ENCODE peak calls at places on chromosomes 3 and 15, in four cellular contexts. Q is mesendoderm, A is IMR-90, S is H1. T is an unnamed sample.
A peak's percentile ranks its signal among the peaks of the same experiment; 100 is the strongest.

GRCh38 chr3:101950985-101951733 is 101.8 kb downstream of the NFKBIZ start:
- DNase-seq in Q (no peak), A (no peak), S (no peak), T (no peak)

GRCh38 chr3:142929109-142929508 is 34.4 kb downstream of the PAQR9 start:
- DNase-seq in Q (peak; percentile 77), A (peak; percentile 61), S (peak; percentile 70), T (peak; percentile 67)

GRCh38 chr3:157408499-157409149 is 28.0 kb upstream of the PTX3 start:
- DNase-seq in Q (no peak), A (no peak), S (no peak), T (no peak)

GRCh38 chr15:66768984-66769383 is 66.9 kb downstream of the SMAD6 start:
- DNase-seq in Q (no peak), A (no peak), S (no peak), T (no peak)

GRCh38 chr15:88627463-88627862 is 6.3 kb downstream of the AEN start:
- DNase-seq in Q (no peak), A (no peak), S (no peak), T (no peak)

GRCh38 chr3:99638244-99638948 is at the start of gene COL8A1:
- DNase-seq in Q (peak; percentile 82), A (peak; percentile 77), S (peak; percentile 75), T (peak; percentile 77)

GRCh38 chr3:185605566-185605965 is 19.5 kb downstream of the SENP2 start:
- DNase-seq in Q (no peak), A (no peak), S (no peak), T (no peak)

GRCh38 chr15:64430000-64430735 is 30.2 kb upstream of the ZNF609 start:
- DNase-seq in Q (peak; percentile 94), A (peak; percentile 93), S (peak; percentile 52), T (peak; percentile 77)

GRCh38 chr3:129231331-129232119 is 17.9 kb upstream of the COPG1 start:
- DNase-seq in Q (no peak), A (peak; percentile 54), S (no peak), T (no peak)

GRCh38 chr3:9955611-9956352 is 3.6 kb upstream of the PRRT3 start:
- DNase-seq in Q (no peak), A (no peak), S (no peak), T (peak; percentile 5)

GRCh38 chr3:156787926-156788663 is 38.1 kb upstream of the LEKR1 start:
- DNase-seq in Q (peak; percentile 56), A (peak; percentile 97), S (no peak), T (no peak)

GRCh38 chr15:88663216-88663615 is 24.4 kb downstream of the ISG20 start:
- DNase-seq in Q (no peak), A (no peak), S (peak; percentile 32), T (no peak)

GRCh38 chr3:100492810-100493140 is 356 bp downstream of the TMEM45A start:
- DNase-seq in Q (no peak), A (no peak), S (no peak), T (no peak)

GRCh38 chr3:104992618-104993017 is 374.1 kb upstream of the ALCAM start:
- DNase-seq in Q (peak; percentile 16), A (no peak), S (no peak), T (no peak)

GRCh38 chr15:76345269-76345879 is 8.8 kb downstream of the ISL2 start:
- DNase-seq in Q (peak; percentile 6), A (no peak), S (no peak), T (no peak)

GRCh38 chr3:59514865-59515482 is 465.1 kb upstream of the CFAP20DC start:
- DNase-seq in Q (peak; percentile 31), A (no peak), S (no peak), T (no peak)

GRCh38 chr15:39304201-39304841 is 276.6 kb upstream of the THBS1 start:
- DNase-seq in Q (no peak), A (peak; percentile 99), S (no peak), T (no peak)

GRCh38 chr3:15055019-15055557 is 10.0 kb downstream of the MRPS25 start:
- DNase-seq in Q (no peak), A (peak; percentile 59), S (no peak), T (no peak)

GRCh38 chr3:132394334-132394733 is 23.0 kb upstream of the DNAJC13 start:
- DNase-seq in Q (no peak), A (no peak), S (no peak), T (no peak)

GRCh38 chr3:31922962-31923361 is 58.1 kb downstream of the OSBPL10 start:
- DNase-seq in Q (no peak), A (no peak), S (no peak), T (no peak)

GRCh38 chr15:67943961-67944674 is 104.3 kb upstream of the RNU6-1 start:
- DNase-seq in Q (no peak), A (no peak), S (no peak), T (no peak)

GRCh38 chr3:61269460-61269859 is 18.2 kb upstream of the FHIT start:
- DNase-seq in Q (no peak), A (no peak), S (no peak), T (no peak)

GRCh38 chr15:50128266-50128665 is 9.2 kb upstream of the ATP8B4 start:
- DNase-seq in Q (peak; percentile 34), A (no peak), S (no peak), T (peak; percentile 38)

GRCh38 chr3:152688313-152688712 is 146.6 kb upstream of the P2RY1 start:
- DNase-seq in Q (peak; percentile 86), A (no peak), S (no peak), T (peak; percentile 37)

GRCh38 chr3:37987751-37988179 is 2.8 kb upstream of the VILL start:
- DNase-seq in Q (no peak), A (peak; percentile 30), S (no peak), T (no peak)

GRCh38 chr3:132595036-132595435 is 2.0 kb upstream of the ACKR4 start:
- DNase-seq in Q (peak; percentile 68), A (peak; percentile 66), S (no peak), T (peak; percentile 32)

GRCh38 chr15:28989239-28989830 is 103.6 kb downstream of the APBA2 start:
- DNase-seq in Q (peak; percentile 72), A (peak; percentile 21), S (no peak), T (peak; percentile 45)

GRCh38 chr3:64444619-64445317 is 219.5 kb upstream of the PRICKLE2 start:
- DNase-seq in Q (no peak), A (no peak), S (no peak), T (peak; percentile 41)

GRCh38 chr3:79369306-79369705 is 398.5 kb downstream of the ROBO1 start:
- DNase-seq in Q (peak; percentile 8), A (peak; percentile 43), S (no peak), T (no peak)

GRCh38 chr15:42679285-42680141 is 57.4 kb downstream of the CDAN1 start:
- DNase-seq in Q (no peak), A (no peak), S (no peak), T (no peak)

GRCh38 chr15:95884276-95884675 is 446.2 kb upstream of the NR2F2 start:
- DNase-seq in Q (peak; percentile 54), A (no peak), S (no peak), T (no peak)

GRCh38 chr15:101489633-101490407 is at the start of gene PCSK6:
- DNase-seq in Q (no peak), A (no peak), S (peak; percentile 68), T (peak; percentile 50)

GRCh38 chr3:187228740-187229139 is 31.5 kb downstream of the RTP1 start:
- DNase-seq in Q (no peak), A (no peak), S (no peak), T (no peak)

GRCh38 chr3:119582178-119582577 is 2.9 kb downstream of the ADPRH start:
- DNase-seq in Q (no peak), A (peak; percentile 43), S (no peak), T (no peak)

GRCh38 chr3:138468886-138469285 is 34.5 kb downstream of the ESYT3 start:
- DNase-seq in Q (no peak), A (no peak), S (peak; percentile 29), T (peak; percentile 12)

GRCh38 chr15:34084086-34084485 is 17.6 kb downstream of the EMC7 start:
- DNase-seq in Q (no peak), A (peak; percentile 84), S (no peak), T (no peak)

GRCh38 chr15:33963831-33964664 is 4.2 kb upstream of the CHRM5 start:
- DNase-seq in Q (peak; percentile 50), A (peak; percentile 37), S (no peak), T (no peak)

GRCh38 chr3:171306631-171307030 is 153.6 kb downstream of the TNIK start:
- DNase-seq in Q (no peak), A (peak; percentile 99), S (no peak), T (no peak)
- H4K5ac ChIP-seq in Q (no peak overlapping the region), A (no peak overlapping the region), S (no peak overlapping the region), T (no peak overlapping the region)

DNA sequence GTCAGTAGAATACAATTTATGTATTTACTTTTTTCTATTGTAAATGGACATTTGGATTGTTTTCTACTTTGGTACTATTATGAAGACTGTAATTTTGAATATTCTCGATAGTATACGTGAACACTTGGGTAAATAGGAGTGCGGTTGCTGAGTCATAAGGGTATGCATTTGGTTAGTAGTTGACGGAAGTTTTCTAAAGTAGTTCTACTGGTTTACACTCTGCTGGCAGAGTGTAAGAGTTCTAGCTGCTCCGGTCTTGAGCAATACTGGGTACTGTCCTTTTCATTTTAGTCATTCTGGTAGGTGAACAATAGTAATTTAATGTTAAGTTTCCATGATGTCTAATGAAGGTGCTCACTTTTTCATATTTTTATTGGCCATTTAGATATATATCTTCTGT is 70.0 kb downstream of the MEF2A start:
- DNase-seq in Q (no peak), A (no peak), S (no peak), T (no peak)
- H4K5ac ChIP-seq in Q (no peak overlapping the region), A (no peak overlapping the region), S (no peak overlapping the region), T (no peak overlapping the region)

GRCh38 chr15:93861413-93861812 is 369.9 kb upstream of the MCTP2 start:
- DNase-seq in Q (no peak), A (no peak), S (no peak), T (no peak)
- H4K5ac ChIP-seq in Q (no peak overlapping the region), A (no peak overlapping the region), S (no peak overlapping the region), T (no peak overlapping the region)

GRCh38 chr3:23221136-23221535 is 18.0 kb downstream of the UBE2E2 start:
- DNase-seq in Q (no peak), A (no peak), S (no peak), T (no peak)

GRCh38 chr3:23213813-23214212 is 10.7 kb downstream of the UBE2E2 start:
- DNase-seq in Q (no peak), A (no peak), S (no peak), T (no peak)

GRCh38 chr3:23219117-23219516 is 16.0 kb downstream of the UBE2E2 start:
- DNase-seq in Q (peak; percentile 51), A (no peak), S (no peak), T (no peak)

GRCh38 chr3:23217872-23218554 is 14.9 kb downstream of the UBE2E2 start:
- DNase-seq in Q (no peak), A (peak; percentile 72), S (no peak), T (no peak)

DNA sequence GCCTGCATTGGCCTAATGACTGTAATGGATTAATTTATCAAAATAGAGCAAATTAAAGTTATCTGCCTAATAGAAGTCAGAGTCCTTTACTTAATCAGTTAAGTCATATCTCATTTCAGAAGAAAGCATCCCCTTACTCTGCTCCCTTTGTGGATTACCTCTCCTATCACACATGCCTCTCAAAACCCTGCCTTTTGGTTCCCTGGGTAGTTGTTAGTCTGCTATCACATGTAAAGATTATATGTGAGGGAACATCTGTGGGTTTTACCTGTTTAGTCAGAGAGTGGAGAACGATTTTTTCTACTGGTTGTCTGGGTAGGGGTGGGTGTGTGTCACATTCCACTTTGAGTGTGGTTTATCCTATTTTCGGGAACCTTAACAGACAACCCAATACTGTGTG is 16.4 kb downstream of the UBE2E2 start:
- DNase-seq in Q (peak; percentile 90), A (no peak), S (no peak), T (no peak)
- H4K5ac ChIP-seq in Q (no peak overlapping the region), A (no peak overlapping the region), S (no peak overlapping the region), T (no peak overlapping the region)

T was measured in H9.